ENCODE peak calls at places on chromosomes 13 and 19, in ten cellular contexts. W is ascending aorta; G is stimulated activated CD4-positive, alpha-beta T cell treated with anti-CD3 and anti-CD28 coated beads, Interleukin-1b, Interleukin-23, amount 100 ng/mL, for 24 hours; O is caudate nucleus; B is stromal cell of bone marrow; H is iPS-NIHi11; J is iPS DF 6.9; V is naive B cell; D is fibroblast of the aortic adventitia; A is heart left ventricle. E is an unnamed sample.

GRCh38 chr19:43625918-43626579 is 6.6 kb upstream of the ZNF428 start:
- DNase-seq in W (no peak), G (no peak), O (no peak), B (no peak), H (peak), J (no peak), V (no peak), D (no peak), A (no peak), E (no peak)

GRCh38 chr13:107348931-107349330 is 781.0 kb upstream of the ARGLU1 start:
- DNase-seq in W (no peak), G (no peak), O (no peak), B (peak), H (no peak), J (no peak), V (no peak), D (no peak), A (no peak), E (no peak)

GRCh38 chr19:33240181-33240771 is 14.6 kb upstream of the SLC7A10 start:
- DNase-seq in W (no peak), G (no peak), O (no peak), B (no peak), H (no peak), J (no peak), V (no peak), D (no peak), A (no peak), E (no peak)

GRCh38 chr19:44741258-44741731 is 7.2 kb upstream of the BCL3 start:
- DNase-seq in W (no peak), G (no peak), O (no peak), B (no peak), H (no peak), J (no peak), V (no peak), D (peak), A (no peak), E (no peak)

GRCh38 chr19:56105090-56105701 is 15.9 kb downstream of the ZNF787 start:
- DNase-seq in W (no peak), G (no peak), O (no peak), B (peak), H (peak), J (no peak), V (peak), D (peak), A (peak), E (peak)

GRCh38 chr13:30464496-30465351 is 1.0 kb downstream of the HMGB1 start:
- DNase-seq in W (no peak), G (peak), O (peak), B (peak), H (peak), J (no peak), V (peak), D (peak), A (peak), E (peak)

GRCh38 chr19:38319421-38320258 is at the start of gene KCNK6:
- DNase-seq in W (no peak), G (no peak), O (no peak), B (no peak), H (peak), J (no peak), V (peak), D (peak), A (peak), E (no peak)

GRCh38 chr13:47696677-47697076 is 304.4 kb downstream of the SUCLA2 start:
- DNase-seq in W (no peak), G (no peak), O (no peak), B (no peak), H (peak), J (peak), V (no peak), D (no peak), A (no peak), E (no peak)

GRCh38 chr19:41359741-41360140 is 4.2 kb downstream of the B9D2 start:
- DNase-seq in W (no peak), G (no peak), O (no peak), B (no peak), H (no peak), J (no peak), V (no peak), D (no peak), A (no peak), E (no peak)

GRCh38 chr13:70249332-70250064 is 141.2 kb upstream of the KLHL1 start:
- DNase-seq in W (no peak), G (no peak), O (no peak), B (no peak), H (peak), J (peak), V (no peak), D (no peak), A (no peak), E (no peak)

GRCh38 chr13:50071399-50071798 is 56.2 kb downstream of the KCNRG start:
- DNase-seq in W (no peak), G (no peak), O (no peak), B (no peak), H (no peak), J (no peak), V (no peak), D (peak), A (no peak), E (no peak)

GRCh38 chr13:99323488-99323887 is 16.3 kb upstream of the GPR183 start:
- DNase-seq in W (no peak), G (no peak), O (no peak), B (no peak), H (no peak), J (no peak), V (no peak), D (no peak), A (no peak), E (no peak)

GRCh38 chr19:6694147-6694815 is 24.3 kb upstream of the TNFSF14 start:
- DNase-seq in W (no peak), G (no peak), O (no peak), B (no peak), H (no peak), J (no peak), V (no peak), D (no peak), A (no peak), E (no peak)

GRCh38 chr13:78121459-78122348 is 203.1 kb upstream of the EDNRB start:
- DNase-seq in W (no peak), G (no peak), O (no peak), B (peak), H (peak), J (peak), V (peak), D (peak), A (peak), E (no peak)

GRCh38 chr13:112057434-112057735 is 9.6 kb upstream of the SOX1 start:
- DNase-seq in W (no peak), G (no peak), O (no peak), B (no peak), H (no peak), J (no peak), V (no peak), D (no peak), A (no peak), E (no peak)

GRCh38 chr19:51749979-51750378 is 1.7 kb downstream of the FPR1 start:
- DNase-seq in W (no peak), G (no peak), O (no peak), B (peak), H (no peak), J (no peak), V (no peak), D (no peak), A (no peak), E (no peak)

GRCh38 chr13:57629821-57630235 is 1.7 kb upstream of the PCDH17 start:
- DNase-seq in W (peak), G (no peak), O (peak), B (peak), H (peak), J (no peak), V (peak), D (peak), A (peak), E (peak)

GRCh38 chr19:48319647-48320537 is 5.5 kb upstream of the EMP3 start:
- DNase-seq in W (no peak), G (no peak), O (peak), B (peak), H (peak), J (no peak), V (peak), D (peak), A (peak), E (no peak)

GRCh38 chr13:74329978-74330377 is 195.8 kb upstream of the KLF12 start:
- DNase-seq in W (no peak), G (no peak), O (no peak), B (no peak), H (no peak), J (no peak), V (no peak), D (no peak), A (no peak), E (no peak)

E was measured in esophagus muscularis mucosa.